ENCODE peak calls at places on chromosomes 12 and 14, in seven cellular contexts. One of them, this sample, is unnamed.
A peak's percentile ranks its signal among the peaks of the same experiment; 100 is the strongest.

GRCh38 chr14:63603749-63604277 is 37.9 kb downstream of the WDR89 start:
- DNase-seq in NCI-H460: no peak
- DNase-seq in activated naive CD4-positive, alpha-beta T cell treated with anti-CD3 and anti-CD28 coated beads, Interleukin-2, amount 50 U/mL, for 16 hours: no peak
- DNase-seq in NCI-H226: no peak
- DNase-seq in GM12865: no peak
- DNase-seq in MV-4-11: no peak
- DNase-seq in stomach: no peak
- DNase-seq in this sample: no peak

GRCh38 chr14:72565200-72565599 is 328.7 kb downstream of the DPF3 start:
- DNase-seq in stomach: no peak
- DNase-seq in NCI-H460: no peak
- DNase-seq in activated naive CD4-positive, alpha-beta T cell treated with anti-CD3 and anti-CD28 coated beads, Interleukin-2, amount 50 U/mL, for 16 hours: no peak
- DNase-seq in GM12865: no peak
- DNase-seq in NCI-H226: no peak
- DNase-seq in MV-4-11: no peak
- DNase-seq in this sample: no peak

GRCh38 chr12:389138-390096 is at the start of gene KDM5A:
- DNase-seq in activated naive CD4-positive, alpha-beta T cell treated with anti-CD3 and anti-CD28 coated beads, Interleukin-2, amount 50 U/mL, for 16 hours: peak; percentile 87
- DNase-seq in NCI-H460: peak; percentile 89
- DNase-seq in GM12865: peak; percentile 95
- DNase-seq in MV-4-11: no peak
- DNase-seq in NCI-H226: peak; percentile 89
- DNase-seq in stomach: peak; percentile 92
- DNase-seq in this sample: peak; percentile 98

GRCh38 chr12:85559127-85559526 is 277.1 kb downstream of the RASSF9 start:
- DNase-seq in GM12865: no peak
- DNase-seq in stomach: no peak
- DNase-seq in activated naive CD4-positive, alpha-beta T cell treated with anti-CD3 and anti-CD28 coated beads, Interleukin-2, amount 50 U/mL, for 16 hours: no peak
- DNase-seq in NCI-H460: no peak
- DNase-seq in MV-4-11: no peak
- DNase-seq in NCI-H226: no peak
- DNase-seq in this sample: no peak

GRCh38 chr12:119911147-119911546 is 34.0 kb upstream of the CIT start:
- DNase-seq in MV-4-11: peak; percentile 59
- DNase-seq in activated naive CD4-positive, alpha-beta T cell treated with anti-CD3 and anti-CD28 coated beads, Interleukin-2, amount 50 U/mL, for 16 hours: no peak
- DNase-seq in NCI-H226: no peak
- DNase-seq in stomach: no peak
- DNase-seq in NCI-H460: no peak
- DNase-seq in GM12865: no peak
- DNase-seq in this sample: no peak

GRCh38 chr14:95260537-95261440 is 58.9 kb downstream of the CLMN start:
- DNase-seq in GM12865: peak; percentile 55
- DNase-seq in NCI-H460: no peak
- DNase-seq in stomach: no peak
- DNase-seq in NCI-H226: peak; percentile 19
- DNase-seq in MV-4-11: no peak
- DNase-seq in activated naive CD4-positive, alpha-beta T cell treated with anti-CD3 and anti-CD28 coated beads, Interleukin-2, amount 50 U/mL, for 16 hours: peak; percentile 30
- DNase-seq in this sample: no peak

GRCh38 chr12:62128186-62128965 is 131.8 kb upstream of the USP15 start:
- DNase-seq in activated naive CD4-positive, alpha-beta T cell treated with anti-CD3 and anti-CD28 coated beads, Interleukin-2, amount 50 U/mL, for 16 hours: no peak
- DNase-seq in stomach: no peak
- DNase-seq in NCI-H226: no peak
- DNase-seq in GM12865: no peak
- DNase-seq in MV-4-11: no peak
- DNase-seq in NCI-H460: no peak
- DNase-seq in this sample: no peak

GRCh38 chr12:21764950-21765349 is 9.6 kb downstream of the KCNJ8 start:
- DNase-seq in NCI-H460: no peak
- DNase-seq in activated naive CD4-positive, alpha-beta T cell treated with anti-CD3 and anti-CD28 coated beads, Interleukin-2, amount 50 U/mL, for 16 hours: no peak
- DNase-seq in MV-4-11: no peak
- DNase-seq in NCI-H226: no peak
- DNase-seq in stomach: no peak
- DNase-seq in GM12865: no peak
- DNase-seq in this sample: no peak

GRCh38 chr14:22689186-22689585 is 45.0 kb upstream of the OR6J1 start:
- DNase-seq in stomach: no peak
- DNase-seq in activated naive CD4-positive, alpha-beta T cell treated with anti-CD3 and anti-CD28 coated beads, Interleukin-2, amount 50 U/mL, for 16 hours: peak; percentile 20
- DNase-seq in NCI-H460: no peak
- DNase-seq in MV-4-11: peak; percentile 73
- DNase-seq in GM12865: peak; percentile 46
- DNase-seq in NCI-H226: peak; percentile 91
- DNase-seq in this sample: no peak

GRCh38 chr12:125564753-125565152 is 499.5 kb downstream of the AACS start:
- DNase-seq in activated naive CD4-positive, alpha-beta T cell treated with anti-CD3 and anti-CD28 coated beads, Interleukin-2, amount 50 U/mL, for 16 hours: no peak
- DNase-seq in NCI-H460: no peak
- DNase-seq in NCI-H226: no peak
- DNase-seq in MV-4-11: no peak
- DNase-seq in GM12865: no peak
- DNase-seq in stomach: no peak
- DNase-seq in this sample: no peak

GRCh38 chr14:75800792-75801191 is 139.7 kb downstream of the TTLL5 start:
- DNase-seq in GM12865: no peak
- DNase-seq in MV-4-11: no peak
- DNase-seq in stomach: no peak
- DNase-seq in activated naive CD4-positive, alpha-beta T cell treated with anti-CD3 and anti-CD28 coated beads, Interleukin-2, amount 50 U/mL, for 16 hours: no peak
- DNase-seq in NCI-H460: no peak
- DNase-seq in NCI-H226: no peak
- DNase-seq in this sample: no peak

GRCh38 chr12:89417246-89417977 is 65.1 kb upstream of the DUSP6 start:
- DNase-seq in NCI-H226: peak; percentile 5
- DNase-seq in stomach: no peak
- DNase-seq in activated naive CD4-positive, alpha-beta T cell treated with anti-CD3 and anti-CD28 coated beads, Interleukin-2, amount 50 U/mL, for 16 hours: no peak
- DNase-seq in GM12865: no peak
- DNase-seq in NCI-H460: no peak
- DNase-seq in MV-4-11: peak; percentile 53
- DNase-seq in this sample: no peak

GRCh38 chr12:50074936-50075807 is 10.0 kb upstream of the SMARCD1 start:
- DNase-seq in stomach: peak; percentile 90
- DNase-seq in GM12865: peak; percentile 85
- DNase-seq in NCI-H226: peak; percentile 82
- DNase-seq in MV-4-11: peak; percentile 56
- DNase-seq in activated naive CD4-positive, alpha-beta T cell treated with anti-CD3 and anti-CD28 coated beads, Interleukin-2, amount 50 U/mL, for 16 hours: peak; percentile 81
- DNase-seq in NCI-H460: peak; percentile 73
- DNase-seq in this sample: peak; percentile 77

GRCh38 chr14:101958418-101959185 is 5.8 kb upstream of the DYNC1H1 start:
- DNase-seq in NCI-H226: no peak
- DNase-seq in activated naive CD4-positive, alpha-beta T cell treated with anti-CD3 and anti-CD28 coated beads, Interleukin-2, amount 50 U/mL, for 16 hours: no peak
- DNase-seq in GM12865: no peak
- DNase-seq in MV-4-11: no peak
- DNase-seq in NCI-H460: no peak
- DNase-seq in stomach: no peak
- DNase-seq in this sample: peak; percentile 84

GRCh38 chr14:65927871-65928270 is 515.3 kb downstream of the FUT8 start:
- DNase-seq in NCI-H226: no peak
- DNase-seq in NCI-H460: no peak
- DNase-seq in MV-4-11: no peak
- DNase-seq in GM12865: no peak
- DNase-seq in activated naive CD4-positive, alpha-beta T cell treated with anti-CD3 and anti-CD28 coated beads, Interleukin-2, amount 50 U/mL, for 16 hours: peak; percentile 75
- DNase-seq in stomach: peak; percentile 47
- DNase-seq in this sample: no peak

GRCh38 chr12:107415066-107415465 is 270.5 kb upstream of the PWP1 start:
- DNase-seq in GM12865: no peak
- DNase-seq in stomach: no peak
- DNase-seq in NCI-H460: no peak
- DNase-seq in NCI-H226: no peak
- DNase-seq in activated naive CD4-positive, alpha-beta T cell treated with anti-CD3 and anti-CD28 coated beads, Interleukin-2, amount 50 U/mL, for 16 hours: no peak
- DNase-seq in MV-4-11: no peak
- DNase-seq in this sample: no peak

GRCh38 chr12:79407671-79408622 is 282.8 kb downstream of the PAWR start:
- DNase-seq in MV-4-11: peak; percentile 12
- DNase-seq in NCI-H460: peak; percentile 71
- DNase-seq in GM12865: peak; percentile 70
- DNase-seq in activated naive CD4-positive, alpha-beta T cell treated with anti-CD3 and anti-CD28 coated beads, Interleukin-2, amount 50 U/mL, for 16 hours: no peak
- DNase-seq in stomach: peak; percentile 57
- DNase-seq in NCI-H226: peak; percentile 76
- DNase-seq in this sample: peak; percentile 39